ENCODE peak calls at places on chromosomes 13 and 19, in seven cellular contexts. A is mesendoderm, V is mesenchymal stem cell, O is IMR-90, C is H9, J is H1, X is trophoblast cell. K is an unnamed sample.

GRCh38 chr19:48203227-48203793 is 32.8 kb downstream of the ZSWIM9 start:
- DNase-seq in A (no peak), V (no peak), O (no peak), C (no peak), J (no peak), X (no peak), K (no peak)

GRCh38 chr13:52991344-52992020 is 37.1 kb upstream of the OLFM4 start:
- DNase-seq in A (no peak), V (no peak), O (no peak), C (no peak), J (no peak), X (no peak), K (no peak)

GRCh38 chr13:114101831-114102520 is 30.4 kb downstream of the RASA3 start:
- DNase-seq in A (no peak), V (peak; percentile 44), O (no peak), C (no peak), J (no peak), X (no peak), K (no peak)

GRCh38 chr13:26867451-26868067 is 107.0 kb upstream of the GPR12 start:
- DNase-seq in A (peak; percentile 12), V (peak; percentile 32), O (peak; percentile 14), C (no peak), J (no peak), X (no peak), K (peak; percentile 40)

GRCh38 chr19:44476559-44477408 is 23.5 kb downstream of the ZNF180 start:
- DNase-seq in A (peak; percentile 55), V (peak; percentile 30), O (peak; percentile 15), C (no peak), J (no peak), X (no peak), K (no peak)

GRCh38 chr19:17860331-17860992 is 752 bp downstream of the RPL18A start:
- DNase-seq in A (no peak), V (no peak), O (no peak), C (no peak), J (no peak), X (no peak), K (no peak)

GRCh38 chr13:101474419-101474957 is 22.0 kb downstream of the ITGBL1 start:
- DNase-seq in A (peak; percentile 76), V (peak; percentile 84), O (peak; percentile 91), C (peak; percentile 60), J (no peak), X (no peak), K (peak; percentile 52)

GRCh38 chr13:94534171-94534570 is 54.7 kb upstream of the DCT start:
- DNase-seq in A (no peak), V (no peak), O (peak; percentile 45), C (no peak), J (no peak), X (no peak), K (no peak)

GRCh38 chr19:2883686-2884439 is 16.7 kb downstream of the ZNF556 start:
- DNase-seq in A (no peak), V (no peak), O (no peak), C (no peak), J (no peak), X (no peak), K (no peak)

GRCh38 chr13:21638319-21639282 is 32.3 kb upstream of the FGF9 start:
- DNase-seq in A (peak; percentile 7), V (peak; percentile 40), O (peak; percentile 4), C (no peak), J (no peak), X (peak; percentile 31), K (peak; percentile 35)

GRCh38 chr13:105960326-105960725 is 575.1 kb downstream of the EFNB2 start:
- DNase-seq in A (no peak), V (no peak), O (no peak), C (no peak), J (no peak), X (no peak), K (no peak)

GRCh38 chr13:106417467-106418110 is 117.9 kb downstream of the EFNB2 start:
- DNase-seq in A (no peak), V (no peak), O (no peak), C (peak; percentile 38), J (no peak), X (no peak), K (no peak)

GRCh38 chr13:80873589-80873988 is 532.7 kb upstream of the SPRY2 start:
- DNase-seq in A (no peak), V (no peak), O (no peak), C (no peak), J (no peak), X (no peak), K (no peak)

GRCh38 chr19:44764975-44765948 is 12.4 kb upstream of the CBLC start:
- DNase-seq in A (no peak), V (peak; percentile 45), O (no peak), C (no peak), J (no peak), X (peak; percentile 98), K (no peak)

GRCh38 chr13:113645329-113645728 is 12.7 kb downstream of the ATP4B start:
- DNase-seq in A (no peak), V (no peak), O (no peak), C (no peak), J (no peak), X (no peak), K (no peak)

GRCh38 chr13:97222934-97223710 is 989 bp downstream of the MBNL2 start:
- DNase-seq in A (no peak), V (no peak), O (no peak), C (no peak), J (no peak), X (no peak), K (peak; percentile 31)

GRCh38 chr13:44313674-44314073 is 60.0 kb upstream of the SERP2 start:
- DNase-seq in A (no peak), V (peak; percentile 91), O (peak; percentile 91), C (no peak), J (no peak), X (no peak), K (no peak)

GRCh38 chr13:84737671-84738070 is 855.4 kb upstream of the SLITRK1 start:
- DNase-seq in A (peak; percentile 71), V (no peak), O (no peak), C (no peak), J (no peak), X (no peak), K (no peak)

GRCh38 chr13:21749410-21749809 is 78.5 kb downstream of the FGF9 start:
- DNase-seq in A (no peak), V (peak; percentile 62), O (peak; percentile 94), C (no peak), J (no peak), X (no peak), K (no peak)

GRCh38 chr13:50732712-50733111 is 110.8 kb downstream of the DLEU7 start:
- DNase-seq in A (no peak), V (peak; percentile 50), O (peak; percentile 19), C (no peak), J (no peak), X (no peak), K (no peak)

GRCh38 chr13:84126671-84127171 is 244.4 kb upstream of the SLITRK1 start:
- DNase-seq in A (no peak), V (no peak), O (no peak), C (no peak), J (no peak), X (no peak), K (no peak)

GRCh38 chr13:66618702-66619101 is 611.4 kb downstream of the PCDH9 start:
- DNase-seq in A (peak; percentile 45), V (peak; percentile 60), O (peak; percentile 63), C (no peak), J (no peak), X (no peak), K (no peak)

DNA sequence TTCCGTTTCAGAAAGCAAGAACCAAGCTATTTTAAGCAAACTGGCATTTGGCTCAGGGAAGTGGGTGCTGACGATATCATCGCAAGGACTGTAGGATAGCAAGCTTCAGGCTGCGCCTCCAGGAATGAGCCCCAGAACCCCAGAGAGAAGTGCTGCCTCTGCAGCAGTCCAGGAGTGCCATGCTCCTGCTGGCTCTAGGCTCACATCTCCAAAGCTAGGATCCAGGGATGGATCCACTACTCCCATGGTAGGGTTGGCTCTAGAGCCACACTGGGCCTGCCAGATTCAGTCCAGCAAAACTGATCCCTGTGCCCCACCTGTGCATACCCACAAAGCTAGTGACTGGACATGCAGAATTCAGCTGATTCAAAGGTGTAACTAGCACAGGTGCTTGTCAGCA is 313.4 kb downstream of the SLC7A1 start:
- DNase-seq in A (no peak), V (no peak), O (no peak), C (no peak), J (no peak), X (no peak), K (no peak)
- H2BK120ac ChIP-seq in A (no peak overlapping the region), V (no peak overlapping the region), O (no peak overlapping the region), C (no peak overlapping the region), J (no peak overlapping the region), X (no peak overlapping the region), K (no peak overlapping the region)

GRCh38 chr13:59625121-59625520 is 538.6 kb downstream of the DIAPH3 start:
- DNase-seq in A (no peak), V (no peak), O (no peak), C (no peak), J (no peak), X (peak; percentile 72), K (no peak)
- H2BK120ac ChIP-seq in A (no peak overlapping the region), V (no peak overlapping the region), O (no peak overlapping the region), C (no peak overlapping the region), J (no peak overlapping the region), X (no peak overlapping the region), K (no peak overlapping the region)

DNA sequence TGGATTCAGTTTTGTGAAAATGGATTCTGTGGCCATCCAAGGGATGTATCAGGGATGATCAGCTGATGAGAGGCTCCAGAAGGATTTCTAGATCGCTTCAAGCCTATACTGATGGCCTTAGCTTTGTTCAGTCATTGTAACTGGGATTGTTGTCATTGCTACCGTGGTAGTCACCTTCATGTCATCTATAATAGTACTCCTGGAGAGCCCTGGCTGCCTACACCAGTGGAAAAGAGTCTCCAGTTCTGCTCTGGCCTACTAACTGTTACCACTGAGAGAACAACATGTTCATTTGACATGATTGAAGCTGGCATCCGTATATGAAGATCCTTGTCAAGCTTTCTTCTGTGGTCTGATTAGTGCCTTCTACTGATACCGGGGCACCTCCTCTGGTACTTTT is 131.3 kb downstream of the B3GLCT start:
- DNase-seq in A (no peak), V (no peak), O (no peak), C (no peak), J (no peak), X (no peak), K (no peak)
- H2BK120ac ChIP-seq in A (no peak overlapping the region), V (no peak overlapping the region), O (no peak overlapping the region), C (no peak overlapping the region), J (no peak overlapping the region), X (no peak overlapping the region), K (no peak overlapping the region)

GRCh38 chr13:43269037-43269476 is 245.7 kb downstream of the DNAJC15 start:
- DNase-seq in A (no peak), V (peak; percentile 94), O (peak; percentile 98), C (no peak), J (no peak), X (peak; percentile 86), K (no peak)

GRCh38 chr13:43270043-43270830 is 246.9 kb downstream of the DNAJC15 start:
- DNase-seq in A (no peak), V (peak; percentile 37), O (peak; percentile 34), C (no peak), J (no peak), X (no peak), K (no peak)

GRCh38 chr13:43267916-43268315 is 244.5 kb downstream of the DNAJC15 start:
- DNase-seq in A (no peak), V (no peak), O (no peak), C (no peak), J (no peak), X (no peak), K (no peak)

GRCh38 chr13:43266953-43267615 is 243.7 kb downstream of the DNAJC15 start:
- DNase-seq in A (no peak), V (no peak), O (no peak), C (no peak), J (no peak), X (no peak), K (peak; percentile 30)

GRCh38 chr13:43268632-43269031 is 245.2 kb downstream of the DNAJC15 start:
- DNase-seq in A (no peak), V (no peak), O (no peak), C (no peak), J (no peak), X (no peak), K (no peak)
- H2BK120ac ChIP-seq in A (no peak overlapping the region), V (no peak overlapping the region), O (peak overlapping the region; percentile 88), C (no peak overlapping the region), J (no peak overlapping the region), X (no peak overlapping the region), K (no peak overlapping the region)

K was measured in neuronal stem cell.